ENCODE peak calls at places on chromosomes 11 and 22, in four cellular contexts. D is RCC 7860; Z is EL; P is CD8-positive, alpha-beta T cell. A is an unnamed sample.

GRCh38 chr22:24149191-24149590 is 32.1 kb upstream of the SUSD2 start:
- DNase-seq in D (no peak), Z (no peak), P (no peak), A (no peak)

GRCh38 chr11:21897203-21897602 is 295.7 kb upstream of the ANO5 start:
- DNase-seq in D (no peak), Z (no peak), P (no peak), A (no peak)

GRCh38 chr11:63837719-63838118 is 1.2 kb upstream of the MARK2 start:
- DNase-seq in D (no peak), Z (no peak), P (no peak), A (no peak)

GRCh38 chr11:103737791-103738190 is 298.6 kb upstream of the DDI1 start:
- DNase-seq in D (no peak), Z (no peak), P (no peak), A (no peak)

GRCh38 chr11:82889133-82890001 is 10.9 kb downstream of the PRCP start:
- DNase-seq in D (no peak), Z (no peak), P (no peak), A (no peak)

GRCh38 chr11:123145220-123145619 is 49.8 kb downstream of the CLMP start:
- DNase-seq in D (peak), Z (peak), P (no peak), A (peak)

GRCh38 chr22:28983788-28984441 is 77.7 kb downstream of the C22orf31 start:
- DNase-seq in D (no peak), Z (no peak), P (no peak), A (no peak)

GRCh38 chr11:45180888-45181594 is 34.6 kb downstream of the PRDM11 start:
- DNase-seq in D (peak), Z (peak), P (peak), A (peak)

GRCh38 chr11:78731008-78731407 is 156.3 kb upstream of the NARS2 start:
- DNase-seq in D (no peak), Z (no peak), P (no peak), A (peak)

GRCh38 chr11:66973956-66974585 is 1.0 kb upstream of the C11orf86 start:
- DNase-seq in D (no peak), Z (no peak), P (no peak), A (no peak)

GRCh38 chr11:69501891-69502860 is 20.7 kb downstream of the LINC01488 start:
- DNase-seq in D (no peak), Z (no peak), P (no peak), A (no peak)

GRCh38 chr11:126543691-126544090 is 188.2 kb downstream of the ST3GAL4 start:
- DNase-seq in D (no peak), Z (no peak), P (no peak), A (no peak)

GRCh38 chr22:23033116-23033905 is 37.0 kb upstream of the GNAZ start:
- DNase-seq in D (no peak), Z (no peak), P (no peak), A (no peak)

GRCh38 chr22:30626413-30626812 is 9.2 kb upstream of the SLC35E4 start:
- DNase-seq in D (no peak), Z (no peak), P (no peak), A (no peak)